ENCODE peak calls at places on chromosomes 13 and 19, in eight cellular contexts. N, K, Q, U, E, S, C and V are unnamed samples.

GRCh38 chr13:93690139-93690538 is 463.5 kb downstream of the GPC6 start:
- DNase-seq in C (no peak), N (no peak), S (no peak), Q (no peak), K (no peak), E (no peak), U (no peak), V (no peak)

GRCh38 chr13:28100149-28101121 is at the start of gene FLT3:
- DNase-seq in N (no peak), U (no peak), Q (peak; percentile 51), E (no peak), K (peak; percentile 18), S (no peak), C (peak; percentile 22), V (no peak)

GRCh38 chr13:26628706-26629105 is 71.2 kb downstream of the WASF3 start:
- DNase-seq in Q (no peak), K (no peak), E (no peak), C (no peak), U (peak; percentile 43), S (no peak), N (no peak), V (no peak)

GRCh38 chr19:2207991-2208860 is 27.9 kb downstream of the PLEKHJ1 start:
- DNase-seq in S (no peak), N (peak; percentile 40), U (peak; percentile 44), E (no peak), Q (no peak), K (peak; percentile 68), C (no peak), V (no peak)

GRCh38 chr13:101529419-101529818 is 76.9 kb downstream of the ITGBL1 start:
- DNase-seq in E (no peak), Q (no peak), N (peak; percentile 92), K (no peak), U (no peak), C (no peak), S (no peak), V (no peak)

GRCh38 chr19:48342841-48343540 is 17.6 kb downstream of the EMP3 start:
- DNase-seq in K (no peak), N (no peak), Q (no peak), E (no peak), S (no peak), C (no peak), U (no peak), V (no peak)

GRCh38 chr19:14517840-14518505 is at the start of gene DNAJB1:
- DNase-seq in Q (peak; percentile 78), E (peak; percentile 33), S (peak; percentile 92), C (peak; percentile 98), K (peak; percentile 87), U (peak; percentile 62), N (no peak), V (no peak)

GRCh38 chr13:33606692-33607091 is 211.3 kb upstream of the RFC3 start:
- DNase-seq in E (no peak), Q (no peak), S (no peak), U (no peak), N (no peak), C (peak; percentile 13), K (no peak), V (no peak)

GRCh38 chr19:12163841-12164240 is 945 bp downstream of the ZNF136 start:
- DNase-seq in K (no peak), U (no peak), N (no peak), E (no peak), C (no peak), Q (no peak), S (no peak), V (no peak)

GRCh38 chr13:77544365-77544764 is 8.9 kb downstream of the SCEL start:
- DNase-seq in K (peak; percentile 57), S (no peak), Q (no peak), E (no peak), U (no peak), N (peak; percentile 79), C (peak; percentile 12), V (no peak)

GRCh38 chr19:2332341-2333026 is 4.0 kb downstream of the SPPL2B start:
- DNase-seq in Q (peak; percentile 68), U (peak; percentile 50), K (peak; percentile 38), N (no peak), C (no peak), S (no peak), E (peak; percentile 77), V (no peak)

GRCh38 chr19:5943623-5944022 is 29.6 kb downstream of the CAPS start:
- DNase-seq in S (no peak), C (no peak), K (no peak), E (no peak), U (no peak), N (peak; percentile 72), Q (no peak), V (no peak)

GRCh38 chr13:45228002-45228401 is 27.2 kb upstream of the KCTD4 start:
- DNase-seq in K (no peak), U (no peak), Q (no peak), S (no peak), C (no peak), E (no peak), N (no peak), V (no peak)

GRCh38 chr19:57242821-57243220 is 2.4 kb downstream of the ZNF805 start:
- DNase-seq in E (no peak), K (no peak), U (no peak), N (no peak), C (no peak), Q (no peak), S (no peak), V (no peak)

GRCh38 chr19:5655412-5655811 is 24.9 kb downstream of the MICOS13 start:
- DNase-seq in K (no peak), E (no peak), Q (no peak), U (no peak), C (no peak), N (no peak), S (no peak), V (no peak)

GRCh38 chr13:93730780-93731179 is 504.2 kb downstream of the GPC6 start:
- DNase-seq in N (no peak), C (no peak), U (peak; percentile 23), S (no peak), K (no peak), E (no peak), Q (no peak), V (no peak)

GRCh38 chr19:33384983-33385382 is 11.5 kb downstream of the CEBPG start:
- DNase-seq in U (no peak), Q (no peak), N (no peak), E (no peak), S (no peak), K (no peak), C (no peak), V (no peak)

GRCh38 chr19:40741527-40742390 is 8.5 kb downstream of the ACTMAP start:
- DNase-seq in C (no peak), N (no peak), Q (no peak), U (no peak), K (no peak), E (no peak), S (no peak), V (no peak)

GRCh38 chr19:6362351-6362801 is 1.0 kb downstream of the CLPP start:
- DNase-seq in N (no peak), K (no peak), C (no peak), E (no peak), Q (peak; percentile 35), S (no peak), U (no peak), V (no peak)

GRCh38 chr13:20512042-20512683 is 13.5 kb downstream of the CRYL1 start:
- DNase-seq in Q (no peak), S (no peak), E (no peak), C (no peak), U (no peak), N (no peak), K (no peak), V (no peak)

GRCh38 chr19:29880498-29881081 is 61.4 kb upstream of the URI1 start:
- DNase-seq in N (no peak), E (no peak), S (no peak), Q (no peak), U (no peak), C (no peak), K (no peak), V (no peak)

GRCh38 chr19:51439021-51439465 is 19.2 kb downstream of the SIGLEC8 start:
- DNase-seq in U (peak; percentile 34), C (no peak), E (no peak), Q (peak; percentile 15), S (no peak), K (no peak), N (no peak), V (no peak)

GRCh38 chr19:5700455-5701092 is 10.5 kb downstream of the RPL36 start:
- DNase-seq in K (no peak), N (no peak), E (no peak), S (no peak), Q (no peak), U (no peak), C (no peak), V (no peak)

GRCh38 chr19:35228177-35228930 is at the start of gene FAM187B:
- DNase-seq in C (peak; percentile 14), Q (no peak), K (no peak), S (no peak), U (no peak), N (no peak), E (no peak), V (no peak)

GRCh38 chr19:10835089-10835753 is 791 bp downstream of the TMED1 start:
- DNase-seq in S (no peak), N (no peak), C (no peak), K (no peak), U (no peak), E (no peak), Q (no peak), V (no peak)

GRCh38 chr13:112351825-112352224 is 24.3 kb upstream of the SPACA7 start:
- DNase-seq in C (no peak), S (no peak), N (no peak), Q (no peak), E (no peak), U (no peak), K (no peak), V (no peak)

GRCh38 chr19:48991823-48992570 is 1.1 kb downstream of the GYS1 start:
- DNase-seq in S (no peak), Q (no peak), K (peak; percentile 33), E (no peak), N (peak; percentile 43), U (peak; percentile 50), C (peak; percentile 19), V (no peak)

GRCh38 chr19:7705387-7706187 is 3.7 kb upstream of the FCER2 start:
- DNase-seq in E (no peak), S (no peak), Q (peak; percentile 82), C (peak; percentile 2), K (peak; percentile 32), U (no peak), N (no peak), V (no peak)

GRCh38 chr13:48072304-48072703 is 22.6 kb downstream of the MED4 start:
- DNase-seq in S (no peak), N (no peak), K (no peak), Q (no peak), E (no peak), C (no peak), U (no peak), V (no peak)

GRCh38 chr13:62278271-62278670 is 862.6 kb upstream of the PCDH20 start:
- DNase-seq in K (no peak), U (no peak), S (no peak), Q (no peak), C (no peak), E (no peak), N (no peak), V (no peak)

GRCh38 chr19:12676384-12676792 is 5.3 kb downstream of the DHPS start:
- DNase-seq in E (peak; percentile 73), N (no peak), Q (peak; percentile 84), C (peak; percentile 86), S (peak; percentile 23), U (peak; percentile 68), K (peak; percentile 83), V (peak; percentile 30)

GRCh38 chr13:52378312-52378711 is 27.7 kb downstream of the THSD1 start:
- DNase-seq in E (no peak), K (no peak), U (no peak), N (no peak), S (no peak), Q (no peak), C (no peak), V (no peak)

GRCh38 chr19:3723110-3723488 is 14.9 kb downstream of the TJP3 start:
- DNase-seq in K (no peak), U (no peak), Q (no peak), E (no peak), C (no peak), S (no peak), N (no peak), V (no peak)

GRCh38 chr19:30326076-30326710 is 46.0 kb upstream of the ZNF536 start:
- DNase-seq in N (no peak), S (no peak), U (no peak), Q (no peak), E (no peak), K (peak; percentile 68), C (no peak), V (no peak)